ENCODE peak calls at places on chromosome 19, in five cellular contexts. One of them, this sample, is unnamed.
A peak's percentile ranks its signal among the peaks of the same experiment; 100 is the strongest.

GRCh38 chr19:18915639-18916038 is 3.5 kb downstream of the COPE start:
- DNase-seq in pancreas: no peak
- DNase-seq in hepatocyte: no peak
- DNase-seq in left ventricle myocardium inferior: no peak
- DNase-seq in stomach: peak; percentile 36
- DNase-seq in this sample: no peak

GRCh38 chr19:35689836-35690235 is 14.5 kb upstream of the ZBTB32 start:
- DNase-seq in pancreas: no peak
- DNase-seq in hepatocyte: no peak
- DNase-seq in left ventricle myocardium inferior: no peak
- DNase-seq in stomach: no peak
- DNase-seq in this sample: no peak

GRCh38 chr19:11361771-11362731 is 6.8 kb downstream of the PLPPR2 start:
- DNase-seq in pancreas: no peak
- DNase-seq in hepatocyte: no peak
- DNase-seq in left ventricle myocardium inferior: no peak
- DNase-seq in stomach: no peak
- DNase-seq in this sample: no peak

GRCh38 chr19:40365613-40366401 is 17.3 kb downstream of the PLD3 start:
- DNase-seq in pancreas: peak; percentile 16
- DNase-seq in hepatocyte: peak; percentile 93
- DNase-seq in left ventricle myocardium inferior: peak; percentile 58
- DNase-seq in stomach: peak; percentile 54
- DNase-seq in this sample: peak; percentile 64

GRCh38 chr19:13181747-13182388 is 31.7 kb downstream of the IER2 start:
- DNase-seq in pancreas: no peak
- DNase-seq in hepatocyte: peak; percentile 66
- DNase-seq in left ventricle myocardium inferior: peak; percentile 85
- DNase-seq in stomach: peak; percentile 76
- DNase-seq in this sample: peak; percentile 78

GRCh38 chr19:34556500-34556899 is 74.9 kb downstream of the WTIP start:
- DNase-seq in pancreas: peak; percentile 39
- DNase-seq in hepatocyte: peak; percentile 23
- DNase-seq in left ventricle myocardium inferior: no peak
- DNase-seq in stomach: no peak
- DNase-seq in this sample: no peak

GRCh38 chr19:13637664-13638063 is 126.7 kb upstream of the MRI1 start:
- DNase-seq in pancreas: no peak
- DNase-seq in hepatocyte: no peak
- DNase-seq in left ventricle myocardium inferior: no peak
- DNase-seq in stomach: no peak
- DNase-seq in this sample: no peak

GRCh38 chr19:11422163-11423068 is 3.3 kb upstream of the RGL3 start:
- DNase-seq in pancreas: peak; percentile 76
- DNase-seq in hepatocyte: peak; percentile 86
- DNase-seq in left ventricle myocardium inferior: peak; percentile 84
- DNase-seq in stomach: peak; percentile 91
- DNase-seq in this sample: peak; percentile 68

GRCh38 chr19:38062959-38063786 is 156.2 kb downstream of the SIPA1L3 start:
- DNase-seq in pancreas: peak; percentile 35
- DNase-seq in hepatocyte: no peak
- DNase-seq in left ventricle myocardium inferior: no peak
- DNase-seq in stomach: no peak
- DNase-seq in this sample: no peak

GRCh38 chr19:15138427-15138826 is 31.2 kb downstream of the SYDE1 start:
- DNase-seq in pancreas: no peak
- DNase-seq in hepatocyte: no peak
- DNase-seq in left ventricle myocardium inferior: no peak
- DNase-seq in stomach: no peak
- DNase-seq in this sample: no peak

GRCh38 chr19:39837978-39838377 is 4.0 kb upstream of the DYRK1B start:
- DNase-seq in pancreas: no peak
- DNase-seq in hepatocyte: no peak
- DNase-seq in left ventricle myocardium inferior: no peak
- DNase-seq in stomach: no peak
- DNase-seq in this sample: no peak

GRCh38 chr19:15534957-15535864 is 26.9 kb downstream of the CYP4F22 start:
- DNase-seq in pancreas: no peak
- DNase-seq in hepatocyte: no peak
- DNase-seq in left ventricle myocardium inferior: no peak
- DNase-seq in stomach: no peak
- DNase-seq in this sample: no peak

GRCh38 chr19:54451331-54451871 is 2.4 kb downstream of the LENG8 start:
- DNase-seq in pancreas: peak; percentile 56
- DNase-seq in hepatocyte: no peak
- DNase-seq in left ventricle myocardium inferior: no peak
- DNase-seq in stomach: no peak
- DNase-seq in this sample: no peak

GRCh38 chr19:13484141-13484540 is 22.1 kb downstream of the CACNA1A start:
- DNase-seq in pancreas: no peak
- DNase-seq in hepatocyte: no peak
- DNase-seq in left ventricle myocardium inferior: no peak
- DNase-seq in stomach: no peak
- DNase-seq in this sample: no peak

GRCh38 chr19:41367848-41368301 is 3.9 kb upstream of the B9D2 start:
- DNase-seq in pancreas: no peak
- DNase-seq in hepatocyte: peak; percentile 58
- DNase-seq in left ventricle myocardium inferior: no peak
- DNase-seq in stomach: no peak
- DNase-seq in this sample: no peak

GRCh38 chr19:19059018-19059836 is 4.6 kb upstream of the SLC25A42 start:
- DNase-seq in pancreas: no peak
- DNase-seq in hepatocyte: no peak
- DNase-seq in left ventricle myocardium inferior: no peak
- DNase-seq in stomach: no peak
- DNase-seq in this sample: no peak

GRCh38 chr19:1130801-1131717 is 27.3 kb downstream of the GPX4 start:
- DNase-seq in pancreas: no peak
- DNase-seq in hepatocyte: no peak
- DNase-seq in left ventricle myocardium inferior: no peak
- DNase-seq in stomach: peak; percentile 46
- DNase-seq in this sample: no peak

GRCh38 chr19:10587022-10587838 is at the start of gene AP1M2:
- DNase-seq in pancreas: peak; percentile 44
- DNase-seq in hepatocyte: peak; percentile 76
- DNase-seq in left ventricle myocardium inferior: no peak
- DNase-seq in stomach: peak; percentile 67
- DNase-seq in this sample: no peak

GRCh38 chr19:54415208-54415900 is at the start of gene TTYH1:
- DNase-seq in pancreas: no peak
- DNase-seq in hepatocyte: no peak
- DNase-seq in left ventricle myocardium inferior: no peak
- DNase-seq in stomach: no peak
- DNase-seq in this sample: no peak

GRCh38 chr19:19657397-19657783 is 6.1 kb downstream of the ATP13A1 start:
- DNase-seq in pancreas: no peak
- DNase-seq in hepatocyte: no peak
- DNase-seq in left ventricle myocardium inferior: no peak
- DNase-seq in stomach: no peak
- DNase-seq in this sample: no peak

GRCh38 chr19:869245-870177 is 10.0 kb downstream of the CFD start:
- DNase-seq in pancreas: no peak
- DNase-seq in hepatocyte: peak; percentile 81
- DNase-seq in left ventricle myocardium inferior: peak; percentile 66
- DNase-seq in stomach: no peak
- DNase-seq in this sample: no peak

DNA sequence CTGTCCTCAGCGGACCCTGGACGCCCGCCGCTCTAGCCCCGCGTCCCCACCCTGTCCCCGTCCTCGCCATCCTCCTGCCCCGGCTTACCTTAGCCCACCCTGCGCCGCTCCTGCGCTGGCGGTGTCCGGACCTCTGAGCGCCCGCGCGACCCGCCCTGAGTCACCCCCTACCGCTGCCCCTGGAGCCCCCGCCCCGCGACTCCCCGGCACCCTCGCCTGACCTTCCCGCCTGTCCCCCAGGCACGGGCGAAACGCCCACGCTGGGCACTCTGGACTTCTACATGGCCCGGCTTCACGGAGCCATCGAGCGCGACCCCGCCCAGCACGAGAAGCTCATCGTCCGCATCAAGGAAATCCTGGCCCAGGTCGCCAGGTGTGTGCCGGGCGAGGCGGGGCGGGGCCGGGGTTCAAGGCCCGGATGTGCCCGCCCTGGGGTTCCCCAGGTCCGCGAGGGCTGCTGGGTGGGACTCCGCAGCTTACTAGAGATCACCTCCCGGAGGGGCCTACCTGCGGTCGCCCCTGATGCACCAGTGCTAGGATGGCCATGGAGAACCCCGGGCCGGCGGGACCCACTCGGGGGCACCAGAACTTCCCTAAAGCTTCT is 5.1 kb downstream of the HMG20B start:
- DNase-seq in pancreas: no peak
- DNase-seq in hepatocyte: no peak
- DNase-seq in left ventricle myocardium inferior: no peak
- DNase-seq in stomach: no peak
- DNase-seq in this sample: no peak
- H3K4me3 ChIP-seq in pancreas: no peak overlapping the region
- H3K4me3 ChIP-seq in hepatocyte: no peak overlapping the region
- H3K4me3 ChIP-seq in left ventricle myocardium inferior: no peak overlapping the region
- H3K4me3 ChIP-seq in stomach: no peak overlapping the region
- H3K4me3 ChIP-seq in this sample: no peak overlapping the region

GRCh38 chr19:46296722-46297431 is at the start of gene HIF3A:
- DNase-seq in pancreas: peak; percentile 32
- DNase-seq in hepatocyte: peak; percentile 97
- DNase-seq in left ventricle myocardium inferior: peak; percentile 67
- DNase-seq in stomach: peak; percentile 78
- DNase-seq in this sample: peak; percentile 54

GRCh38 chr19:46298477-46299003 is 1.7 kb downstream of the HIF3A start:
- DNase-seq in pancreas: peak; percentile 11
- DNase-seq in hepatocyte: no peak
- DNase-seq in left ventricle myocardium inferior: no peak
- DNase-seq in stomach: no peak
- DNase-seq in this sample: no peak

GRCh38 chr19:46299004-46299509 is 2.2 kb downstream of the HIF3A start:
- DNase-seq in pancreas: peak; percentile 90
- DNase-seq in hepatocyte: peak; percentile 98
- DNase-seq in left ventricle myocardium inferior: peak; percentile 98
- DNase-seq in stomach: peak; percentile 99
- DNase-seq in this sample: peak; percentile 96

GRCh38 chr19:46297700-46298476 is 1.0 kb downstream of the HIF3A start:
- DNase-seq in pancreas: no peak
- DNase-seq in hepatocyte: peak; percentile 78
- DNase-seq in left ventricle myocardium inferior: peak; percentile 90
- DNase-seq in stomach: peak; percentile 50
- DNase-seq in this sample: peak; percentile 36

GRCh38 chr19:46299695-46300094 is 2.9 kb downstream of the HIF3A start:
- DNase-seq in pancreas: no peak
- DNase-seq in hepatocyte: no peak
- DNase-seq in left ventricle myocardium inferior: no peak
- DNase-seq in stomach: no peak
- DNase-seq in this sample: no peak
- H3K4me1 ChIP-seq in pancreas: peaks cover 6% of the 10 kb centered on the region
- H3K4me1 ChIP-seq in hepatocyte: peaks cover 66% of the 10 kb centered on the region
- H3K4me1 ChIP-seq in left ventricle myocardium inferior: peaks cover 75% of the 10 kb centered on the region
- H3K4me1 ChIP-seq in stomach: peaks cover 85% of the 10 kb centered on the region
- H3K4me1 ChIP-seq in this sample: peaks cover 20% of the 10 kb centered on the region

GRCh38 chr19:17424743-17425365 is 5.0 kb downstream of the MVB12A start:
- DNase-seq in pancreas: no peak
- DNase-seq in hepatocyte: peak; percentile 81
- DNase-seq in left ventricle myocardium inferior: no peak
- DNase-seq in stomach: no peak
- DNase-seq in this sample: no peak
- H3K4me3 ChIP-seq in pancreas: no peak overlapping the region
- H3K4me3 ChIP-seq in hepatocyte: no peak overlapping the region
- H3K4me3 ChIP-seq in left ventricle myocardium inferior: no peak overlapping the region
- H3K4me3 ChIP-seq in stomach: no peak overlapping the region
- H3K4me3 ChIP-seq in this sample: no peak overlapping the region

DNA sequence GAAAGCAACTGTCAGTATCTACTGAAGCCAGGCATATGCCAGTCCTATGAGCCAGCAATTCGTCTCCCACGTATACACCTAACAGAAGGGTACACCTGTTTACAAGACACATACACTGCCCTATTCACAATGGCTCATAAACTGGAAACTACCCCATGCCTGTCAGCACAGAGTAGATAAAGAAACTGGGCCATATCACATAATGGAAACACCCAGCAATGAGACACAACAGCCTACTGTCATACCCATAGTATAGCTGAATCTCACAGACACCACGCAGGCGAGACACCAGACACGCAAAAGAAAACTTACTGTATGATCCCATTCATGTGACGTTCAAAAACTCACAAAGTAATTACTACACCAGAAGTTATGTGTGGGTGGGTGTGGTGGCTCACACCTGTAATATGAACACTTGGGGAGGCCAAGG is 15.7 kb downstream of the NOSIP start:
- DNase-seq in pancreas: no peak
- DNase-seq in hepatocyte: no peak
- DNase-seq in left ventricle myocardium inferior: no peak
- DNase-seq in stomach: no peak
- DNase-seq in this sample: no peak
- H3K4me1 ChIP-seq in pancreas: peaks cover 10% of the 10 kb centered on the region
- H3K4me1 ChIP-seq in hepatocyte: peaks cover 18% of the 10 kb centered on the region
- H3K4me1 ChIP-seq in left ventricle myocardium inferior: peaks cover 41% of the 10 kb centered on the region
- H3K4me1 ChIP-seq in stomach: peaks cover 76% of the 10 kb centered on the region
- H3K4me1 ChIP-seq in this sample: no peaks in the 10 kb centered on the region